ENCODE peak calls at places on chromosomes 12 and 14, in five cellular contexts. F, Y, K, X and U are unnamed samples.

GRCh38 chr12:17971850-17972249 is 118.1 kb downstream of the RERGL start:
- DNase-seq in F (no peak), Y (no peak), K (no peak), X (no peak), U (no peak)

GRCh38 chr14:60723218-60724079 is 702 bp downstream of the SIX4 start:
- DNase-seq in F (peak), Y (peak), K (no peak), X (peak), U (no peak)

GRCh38 chr14:88044129-88044727 is 39.3 kb downstream of the GPR65 start:
- DNase-seq in F (no peak), Y (peak), K (peak), X (no peak), U (no peak)

GRCh38 chr14:77301103-77301502 is 19.6 kb downstream of the POMT2 start:
- DNase-seq in F (peak), Y (peak), K (peak), X (peak), U (no peak)

GRCh38 chr12:124240493-124240892 is 54.4 kb upstream of the RFLNA start:
- DNase-seq in F (no peak), Y (peak), K (no peak), X (peak), U (no peak)

GRCh38 chr14:94066089-94066676 is 14.8 kb downstream of the DDX24 start:
- DNase-seq in F (no peak), Y (peak), K (peak), X (no peak), U (no peak)

GRCh38 chr12:55703976-55704761 is 3.5 kb downstream of the ITGA7 start:
- DNase-seq in F (peak), Y (peak), K (no peak), X (no peak), U (no peak)

GRCh38 chr12:52860102-52860838 is 11.5 kb upstream of the KRT78 start:
- DNase-seq in F (peak), Y (peak), K (no peak), X (no peak), U (no peak)

GRCh38 chr12:1811281-1811947 is 9.0 kb upstream of the LRTM2 start:
- DNase-seq in F (peak), Y (no peak), K (peak), X (no peak), U (no peak)

GRCh38 chr12:121792607-121793500 is 634 bp downstream of the RHOF start:
- DNase-seq in F (no peak), Y (no peak), K (peak), X (no peak), U (no peak)

GRCh38 chr14:75430106-75430505 is 2.3 kb downstream of the JDP2 start:
- DNase-seq in F (peak), Y (no peak), K (no peak), X (no peak), U (no peak)

GRCh38 chr14:55102141-55102547 is 26.9 kb upstream of the LGALS3 start:
- DNase-seq in F (peak), Y (peak), K (peak), X (no peak), U (peak)

GRCh38 chr14:99175331-99176155 is 96.5 kb downstream of the BCL11B start:
- DNase-seq in F (no peak), Y (no peak), K (no peak), X (no peak), U (no peak)

GRCh38 chr14:65940056-65940735 is 527.7 kb downstream of the FUT8 start:
- DNase-seq in F (no peak), Y (peak), K (peak), X (peak), U (no peak)

GRCh38 chr12:132270969-132271754 is 58.2 kb downstream of the GALNT9 start:
- DNase-seq in F (no peak), Y (no peak), K (no peak), X (no peak), U (no peak)

GRCh38 chr12:124044809-124045321 is 71.8 kb downstream of the ZNF664 start:
- DNase-seq in F (no peak), Y (no peak), K (no peak), X (no peak), U (no peak)

GRCh38 chr12:66438601-66439000 is 136.3 kb downstream of the HELB start:
- DNase-seq in F (peak), Y (no peak), K (no peak), X (no peak), U (no peak)

GRCh38 chr14:57982161-57982560 is 116.3 kb upstream of the SLC35F4 start:
- DNase-seq in F (no peak), Y (no peak), K (no peak), X (no peak), U (no peak)

GRCh38 chr12:76623929-76624328 is 64.4 kb upstream of the OSBPL8 start:
- DNase-seq in F (peak), Y (no peak), K (no peak), X (no peak), U (no peak)

GRCh38 chr12:69084816-69085215 is 151.8 kb upstream of the CPM start:
- DNase-seq in F (no peak), Y (no peak), K (no peak), X (no peak), U (no peak)

GRCh38 chr14:50821471-50822464 is 9.2 kb downstream of the NIN start:
- DNase-seq in F (no peak), Y (no peak), K (no peak), X (peak), U (peak)

GRCh38 chr12:991350-992278 is 591 bp downstream of the ERC1 start:
- DNase-seq in F (peak), Y (no peak), K (no peak), X (peak), U (no peak)

GRCh38 chr14:77011226-77011762 is 17.2 kb downstream of the IRF2BPL start:
- DNase-seq in F (no peak), Y (no peak), K (no peak), X (no peak), U (no peak)

GRCh38 chr12:127008758-127009403 is 1258.1 kb upstream of the TMEM132C start:
- DNase-seq in F (no peak), Y (no peak), K (no peak), X (no peak), U (no peak)

GRCh38 chr14:66225337-66225736 is 260.8 kb upstream of the CCDC196 start:
- DNase-seq in F (no peak), Y (no peak), K (no peak), X (peak), U (no peak)

GRCh38 chr12:116370004-116370404 is 92.5 kb upstream of the MED13L start:
- DNase-seq in F (peak), Y (peak), K (no peak), X (no peak), U (no peak)

GRCh38 chr12:70366581-70367267 is 634 bp downstream of the KCNMB4 start:
- DNase-seq in F (peak), Y (peak), K (peak), X (peak), U (no peak)

GRCh38 chr12:54560374-54560858 is 11.0 kb downstream of the PDE1B start:
- DNase-seq in F (peak), Y (peak), K (no peak), X (peak), U (peak)

DNA sequence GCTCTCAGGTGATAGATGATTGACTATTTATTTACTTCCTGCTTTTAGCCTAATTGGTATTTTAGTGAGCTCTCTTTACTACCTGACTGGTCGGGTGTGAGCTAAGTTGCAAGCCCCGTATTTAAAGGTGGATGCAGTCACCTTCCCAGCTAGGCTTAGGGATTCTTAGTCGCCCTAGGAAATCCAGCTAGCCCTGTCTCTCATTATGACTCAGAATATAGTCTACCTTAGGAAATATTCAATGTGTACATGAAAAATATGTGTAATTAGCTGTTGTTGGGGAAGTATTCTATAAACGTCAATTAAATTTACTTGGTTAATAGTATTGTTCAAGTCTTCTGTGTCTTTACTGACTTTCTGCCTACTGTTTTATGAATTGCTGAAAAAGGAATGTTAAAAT is 306.9 kb upstream of the DIO2 start:
- DNase-seq in F (no peak), Y (no peak), K (no peak), X (no peak), U (no peak)
- TF ChIP-seq BHLHE40 in F (no peak), Y (no peak), K (no peak), X (no peak), U (no peak)

GRCh38 chr14:92922155-92922735 is 705 bp upstream of the CHGA start:
- DNase-seq in F (no peak), Y (peak), K (no peak), X (no peak), U (no peak)
- TF ChIP-seq CEBPB in F (no peak), Y (no peak), K (no peak), X (no peak), U (no peak)

GRCh38 chr12:27899151-27899661 is 73.3 kb downstream of the PTHLH start:
- DNase-seq in F (peak), Y (peak), K (peak), X (no peak), U (no peak)
- TF ChIP-seq BHLHE40 in F (peak), Y (no peak), K (peak), X (no peak), U (no peak)

GRCh38 chr14:69047255-69047654 is 68.2 kb upstream of the ACTN1 start:
- DNase-seq in F (no peak), Y (no peak), K (no peak), X (no peak), U (no peak)

GRCh38 chr14:69044296-69044695 is 65.2 kb upstream of the ACTN1 start:
- DNase-seq in F (no peak), Y (no peak), K (no peak), X (no peak), U (no peak)

GRCh38 chr14:69046468-69046867 is 67.4 kb upstream of the ACTN1 start:
- DNase-seq in F (peak), Y (no peak), K (no peak), X (no peak), U (no peak)

GRCh38 chr14:69044965-69045555 is 66.0 kb upstream of the ACTN1 start:
- DNase-seq in F (peak), Y (no peak), K (no peak), X (no peak), U (no peak)

DNA sequence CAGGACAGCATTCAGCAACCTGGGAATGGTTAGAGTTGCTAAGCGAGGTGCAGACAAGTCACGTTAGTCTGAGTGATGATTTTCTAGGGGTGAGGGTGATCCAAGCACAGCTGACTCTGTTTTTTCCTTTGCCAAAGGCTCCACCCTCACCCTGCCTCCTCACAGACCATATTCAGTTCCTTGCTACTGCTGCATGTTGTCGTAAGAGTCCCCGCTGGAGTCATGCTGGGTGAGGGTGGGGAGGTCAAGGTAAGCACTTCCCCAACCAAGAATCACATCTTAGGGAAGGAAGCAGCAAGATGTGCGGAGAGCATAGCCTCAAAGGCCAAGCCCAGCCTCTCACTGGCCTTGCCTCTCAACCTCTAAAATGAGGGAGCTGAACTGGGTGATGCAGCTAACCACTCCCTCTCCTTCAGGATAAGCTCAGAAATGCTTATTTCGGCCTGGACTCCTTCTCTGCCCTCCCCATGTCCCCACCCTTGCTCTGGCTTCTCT is 66.8 kb upstream of the ACTN1 start:
- DNase-seq in F (no peak), Y (no peak), K (no peak), X (no peak), U (no peak)
- TF ChIP-seq CEBPB in F (no peak), Y (no peak), K (no peak), X (no peak), U (no peak)

GRCh38 chr14:70809238-70810214 is at the start of gene MAP3K9:
- DNase-seq in F (peak), Y (peak), K (peak), X (peak), U (peak)
- TF ChIP-seq BHLHE40 in F (no peak), Y (no peak), K (no peak), X (no peak), U (peak)

DNA sequence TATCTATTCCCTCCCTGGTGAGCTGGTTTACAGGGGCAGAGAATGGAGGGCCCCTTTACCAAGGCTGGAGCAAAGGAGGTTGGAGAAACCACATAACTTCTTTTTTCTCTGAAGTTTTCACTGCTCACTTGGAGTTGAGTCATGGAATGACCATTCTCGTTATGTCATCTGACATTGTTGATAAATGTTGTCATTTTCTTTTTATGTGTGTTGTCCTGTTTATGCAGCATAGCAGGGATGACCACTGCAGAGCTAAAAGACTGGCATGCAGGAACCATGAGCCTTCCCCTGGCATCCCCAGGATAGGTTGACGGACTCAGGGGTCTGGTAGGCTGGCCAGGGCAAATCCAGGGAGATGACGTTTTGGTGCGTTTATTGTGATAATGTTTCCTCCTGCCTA is 256.9 kb upstream of the DDHD1 start:
- DNase-seq in F (peak), Y (no peak), K (no peak), X (no peak), U (no peak)
- TF ChIP-seq CEBPB in F (no peak), Y (no peak), K (no peak), X (no peak), U (no peak)

DNA sequence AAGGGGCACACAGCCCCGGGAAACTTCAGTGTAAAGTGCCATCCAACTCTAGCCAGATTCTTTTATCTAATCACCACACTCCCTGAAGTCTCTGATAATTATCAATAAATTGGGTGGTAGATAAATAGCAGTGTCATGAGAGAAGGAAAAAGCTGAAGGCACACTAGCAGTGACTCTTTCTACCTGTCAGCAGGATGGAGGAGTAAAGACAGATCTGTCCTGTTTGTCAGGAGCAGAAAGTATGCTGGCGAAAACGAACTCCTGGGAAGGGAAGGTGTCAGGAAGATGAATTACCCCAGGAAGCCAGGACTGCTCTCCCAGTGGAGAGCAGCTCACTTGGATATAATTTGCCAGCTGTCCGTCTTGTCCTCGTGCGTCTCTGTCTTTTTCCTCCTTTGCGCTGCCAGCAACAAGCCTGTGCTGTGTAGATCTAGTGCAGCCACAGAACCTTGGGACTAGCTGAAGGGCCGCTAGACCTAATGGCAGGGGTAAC is 981.9 kb downstream of the DIO2 start:
- DNase-seq in F (peak), Y (no peak), K (no peak), X (no peak), U (no peak)
- TF ChIP-seq BHLHE40 in F (no peak), Y (no peak), K (no peak), X (no peak), U (no peak)

GRCh38 chr12:32997471-32997870 is 100.9 kb upstream of the PKP2 start:
- DNase-seq in F (no peak), Y (no peak), K (no peak), X (no peak), U (no peak)
- TF ChIP-seq CEBPB in F (no peak), Y (no peak), K (no peak), X (no peak), U (no peak)

GRCh38 chr14:103905861-103906456 is 22.3 kb upstream of the TDRD9 start:
- DNase-seq in F (no peak), Y (no peak), K (no peak), X (peak), U (no peak)
- TF ChIP-seq BHLHE40 in F (no peak), Y (no peak), K (no peak), X (no peak), U (no peak)

GRCh38 chr14:100363053-100363452 is 39.9 kb downstream of the SLC25A47 start:
- DNase-seq in F (no peak), Y (no peak), K (no peak), X (no peak), U (no peak)
- TF ChIP-seq CEBPB in F (no peak), Y (no peak), K (no peak), X (no peak), U (no peak)